ENCODE peak calls at places on chromosomes 6 and 20, in seven cellular contexts. One of them, this sample, is unnamed.

GRCh38 chr6:24910850-24911712 is 24.7 kb downstream of the RIPOR2 start:
- DNase-seq in astrocyte of the spinal cord: no peak
- DNase-seq in lower lobe of right lung: peak
- DNase-seq in A549: no peak
- DNase-seq in CD8-positive, alpha-beta T cell: peak
- DNase-seq in lower leg skin: peak
- DNase-seq in fibroblast of mammary gland: peak
- DNase-seq in this sample: peak

GRCh38 chr6:154179443-154179842 is 140.4 kb downstream of the OPRM1 start:
- DNase-seq in A549: no peak
- DNase-seq in CD8-positive, alpha-beta T cell: no peak
- DNase-seq in fibroblast of mammary gland: no peak
- DNase-seq in astrocyte of the spinal cord: no peak
- DNase-seq in lower leg skin: no peak
- DNase-seq in lower lobe of right lung: no peak
- DNase-seq in this sample: no peak

GRCh38 chr6:127384007-127384406 is 40.6 kb upstream of the ECHDC1 start:
- DNase-seq in CD8-positive, alpha-beta T cell: no peak
- DNase-seq in A549: no peak
- DNase-seq in lower leg skin: no peak
- DNase-seq in fibroblast of mammary gland: peak
- DNase-seq in astrocyte of the spinal cord: peak
- DNase-seq in lower lobe of right lung: no peak
- DNase-seq in this sample: no peak

GRCh38 chr20:5654557-5654956 is 95.6 kb upstream of the SHLD1 start:
- DNase-seq in CD8-positive, alpha-beta T cell: no peak
- DNase-seq in A549: peak
- DNase-seq in astrocyte of the spinal cord: peak
- DNase-seq in lower lobe of right lung: no peak
- DNase-seq in fibroblast of mammary gland: peak
- DNase-seq in lower leg skin: no peak
- DNase-seq in this sample: peak

GRCh38 chr6:121522265-121522664 is 86.8 kb downstream of the GJA1 start:
- DNase-seq in lower lobe of right lung: no peak
- DNase-seq in A549: peak
- DNase-seq in CD8-positive, alpha-beta T cell: no peak
- DNase-seq in fibroblast of mammary gland: peak
- DNase-seq in astrocyte of the spinal cord: peak
- DNase-seq in lower leg skin: no peak
- DNase-seq in this sample: no peak

GRCh38 chr6:143700684-143701342 is 23.0 kb downstream of the PHACTR2 start:
- DNase-seq in A549: no peak
- DNase-seq in fibroblast of mammary gland: peak
- DNase-seq in lower leg skin: no peak
- DNase-seq in lower lobe of right lung: no peak
- DNase-seq in CD8-positive, alpha-beta T cell: no peak
- DNase-seq in astrocyte of the spinal cord: peak
- DNase-seq in this sample: no peak

GRCh38 chr6:144036064-144036873 is 28.2 kb upstream of the PLAGL1 start:
- DNase-seq in lower leg skin: no peak
- DNase-seq in fibroblast of mammary gland: peak
- DNase-seq in CD8-positive, alpha-beta T cell: no peak
- DNase-seq in astrocyte of the spinal cord: peak
- DNase-seq in lower lobe of right lung: peak
- DNase-seq in A549: no peak
- DNase-seq in this sample: peak

GRCh38 chr6:89950446-89950845 is 56.2 kb downstream of the GJA10 start:
- DNase-seq in fibroblast of mammary gland: no peak
- DNase-seq in A549: no peak
- DNase-seq in lower lobe of right lung: no peak
- DNase-seq in CD8-positive, alpha-beta T cell: no peak
- DNase-seq in astrocyte of the spinal cord: no peak
- DNase-seq in lower leg skin: no peak
- DNase-seq in this sample: no peak

GRCh38 chr6:33206864-33207568 is 1.3 kb upstream of the RING1 start:
- DNase-seq in CD8-positive, alpha-beta T cell: no peak
- DNase-seq in lower leg skin: peak
- DNase-seq in A549: no peak
- DNase-seq in astrocyte of the spinal cord: peak
- DNase-seq in lower lobe of right lung: no peak
- DNase-seq in fibroblast of mammary gland: no peak
- DNase-seq in this sample: no peak

GRCh38 chr6:158232445-158233213 is 64.5 kb downstream of the GTF2H5 start:
- DNase-seq in lower lobe of right lung: peak
- DNase-seq in CD8-positive, alpha-beta T cell: peak
- DNase-seq in lower leg skin: peak
- DNase-seq in fibroblast of mammary gland: peak
- DNase-seq in astrocyte of the spinal cord: peak
- DNase-seq in A549: peak
- DNase-seq in this sample: peak

GRCh38 chr6:72182337-72183246 is 296.2 kb downstream of the RIMS1 start:
- DNase-seq in lower lobe of right lung: peak
- DNase-seq in astrocyte of the spinal cord: peak
- DNase-seq in lower leg skin: no peak
- DNase-seq in CD8-positive, alpha-beta T cell: no peak
- DNase-seq in A549: peak
- DNase-seq in fibroblast of mammary gland: peak
- DNase-seq in this sample: peak

GRCh38 chr6:41255638-41256246 is 27.6 kb downstream of the TREML4 start:
- DNase-seq in lower leg skin: no peak
- DNase-seq in CD8-positive, alpha-beta T cell: no peak
- DNase-seq in astrocyte of the spinal cord: no peak
- DNase-seq in fibroblast of mammary gland: no peak
- DNase-seq in A549: no peak
- DNase-seq in lower lobe of right lung: no peak
- DNase-seq in this sample: peak

GRCh38 chr20:52983726-52984450 is 11.7 kb downstream of the TSHZ2 start:
- DNase-seq in fibroblast of mammary gland: no peak
- DNase-seq in lower leg skin: no peak
- DNase-seq in CD8-positive, alpha-beta T cell: no peak
- DNase-seq in lower lobe of right lung: no peak
- DNase-seq in astrocyte of the spinal cord: no peak
- DNase-seq in A549: no peak
- DNase-seq in this sample: no peak

GRCh38 chr6:165638530-165638929 is 24.5 kb downstream of the PDE10A start:
- DNase-seq in CD8-positive, alpha-beta T cell: no peak
- DNase-seq in lower lobe of right lung: no peak
- DNase-seq in lower leg skin: no peak
- DNase-seq in astrocyte of the spinal cord: no peak
- DNase-seq in fibroblast of mammary gland: no peak
- DNase-seq in A549: no peak
- DNase-seq in this sample: no peak

GRCh38 chr6:158219229-158219628 is 51.1 kb downstream of the GTF2H5 start:
- DNase-seq in CD8-positive, alpha-beta T cell: no peak
- DNase-seq in astrocyte of the spinal cord: peak
- DNase-seq in A549: no peak
- DNase-seq in lower leg skin: no peak
- DNase-seq in fibroblast of mammary gland: peak
- DNase-seq in lower lobe of right lung: no peak
- DNase-seq in this sample: no peak

GRCh38 chr6:130526466-130526865 is 160.6 kb downstream of the TMEM200A start:
- DNase-seq in astrocyte of the spinal cord: no peak
- DNase-seq in A549: no peak
- DNase-seq in lower lobe of right lung: no peak
- DNase-seq in lower leg skin: no peak
- DNase-seq in CD8-positive, alpha-beta T cell: no peak
- DNase-seq in fibroblast of mammary gland: no peak
- DNase-seq in this sample: peak

GRCh38 chr6:32954983-32955802 is 2.3 kb upstream of the HLA-DMA start:
- DNase-seq in fibroblast of mammary gland: peak
- DNase-seq in lower lobe of right lung: no peak
- DNase-seq in CD8-positive, alpha-beta T cell: no peak
- DNase-seq in lower leg skin: no peak
- DNase-seq in A549: no peak
- DNase-seq in astrocyte of the spinal cord: peak
- DNase-seq in this sample: peak

GRCh38 chr6:34489229-34489805 is 23.4 kb downstream of the PACSIN1 start:
- DNase-seq in lower lobe of right lung: no peak
- DNase-seq in CD8-positive, alpha-beta T cell: no peak
- DNase-seq in astrocyte of the spinal cord: no peak
- DNase-seq in fibroblast of mammary gland: no peak
- DNase-seq in A549: no peak
- DNase-seq in lower leg skin: no peak
- DNase-seq in this sample: no peak

GRCh38 chr20:44429017-44429339 is 46.7 kb upstream of the TTPAL start:
- DNase-seq in CD8-positive, alpha-beta T cell: no peak
- DNase-seq in lower lobe of right lung: no peak
- DNase-seq in lower leg skin: no peak
- DNase-seq in fibroblast of mammary gland: no peak
- DNase-seq in A549: no peak
- DNase-seq in astrocyte of the spinal cord: no peak
- DNase-seq in this sample: no peak

GRCh38 chr20:1273366-1273765 is 7.3 kb downstream of the SNPH start:
- DNase-seq in fibroblast of mammary gland: no peak
- DNase-seq in CD8-positive, alpha-beta T cell: no peak
- DNase-seq in A549: no peak
- DNase-seq in lower leg skin: no peak
- DNase-seq in lower lobe of right lung: no peak
- DNase-seq in astrocyte of the spinal cord: no peak
- DNase-seq in this sample: no peak

GRCh38 chr6:5997420-5998093 is 9.2 kb downstream of the NRN1 start:
- DNase-seq in fibroblast of mammary gland: peak
- DNase-seq in lower leg skin: no peak
- DNase-seq in lower lobe of right lung: peak
- DNase-seq in astrocyte of the spinal cord: peak
- DNase-seq in CD8-positive, alpha-beta T cell: no peak
- DNase-seq in A549: no peak
- DNase-seq in this sample: peak
- H3K4me3 ChIP-seq in fibroblast of mammary gland: peak
- H3K4me3 ChIP-seq in lower leg skin: no peak
- H3K4me3 ChIP-seq in lower lobe of right lung: peak
- H3K4me3 ChIP-seq in astrocyte of the spinal cord: no peak
- H3K4me3 ChIP-seq in CD8-positive, alpha-beta T cell: peak
- H3K4me3 ChIP-seq in A549: no peak
- H3K4me3 ChIP-seq in this sample: peak

GRCh38 chr20:63323298-63323820 is 30.4 kb downstream of the COL20A1 start:
- DNase-seq in A549: no peak
- DNase-seq in lower lobe of right lung: no peak
- DNase-seq in CD8-positive, alpha-beta T cell: no peak
- DNase-seq in astrocyte of the spinal cord: no peak
- DNase-seq in fibroblast of mammary gland: no peak
- DNase-seq in lower leg skin: peak
- DNase-seq in this sample: no peak
- TF ChIP-seq CTCF in A549: no peak
- TF ChIP-seq CTCF in lower lobe of right lung: no peak
- TF ChIP-seq CTCF in CD8-positive, alpha-beta T cell: no peak
- TF ChIP-seq CTCF in astrocyte of the spinal cord: peak
- TF ChIP-seq CTCF in fibroblast of mammary gland: peak
- TF ChIP-seq CTCF in lower leg skin: no peak
- TF ChIP-seq CTCF in this sample: no peak

GRCh38 chr6:1603708-1604346 is 5.9 kb upstream of the FOXC1 start:
- DNase-seq in CD8-positive, alpha-beta T cell: no peak
- DNase-seq in lower lobe of right lung: no peak
- DNase-seq in A549: no peak
- DNase-seq in lower leg skin: no peak
- DNase-seq in astrocyte of the spinal cord: no peak
- DNase-seq in fibroblast of mammary gland: no peak
- DNase-seq in this sample: no peak

GRCh38 chr6:1602356-1602713 is 7.4 kb upstream of the FOXC1 start:
- DNase-seq in lower lobe of right lung: no peak
- DNase-seq in fibroblast of mammary gland: no peak
- DNase-seq in lower leg skin: no peak
- DNase-seq in A549: no peak
- DNase-seq in astrocyte of the spinal cord: no peak
- DNase-seq in CD8-positive, alpha-beta T cell: no peak
- DNase-seq in this sample: no peak

GRCh38 chr6:1604991-1605821 is 4.5 kb upstream of the FOXC1 start:
- DNase-seq in fibroblast of mammary gland: no peak
- DNase-seq in A549: no peak
- DNase-seq in lower leg skin: peak
- DNase-seq in astrocyte of the spinal cord: peak
- DNase-seq in CD8-positive, alpha-beta T cell: no peak
- DNase-seq in lower lobe of right lung: no peak
- DNase-seq in this sample: no peak

GRCh38 chr6:1605822-1606532 is 3.7 kb upstream of the FOXC1 start:
- DNase-seq in astrocyte of the spinal cord: peak
- DNase-seq in fibroblast of mammary gland: no peak
- DNase-seq in CD8-positive, alpha-beta T cell: no peak
- DNase-seq in A549: no peak
- DNase-seq in lower lobe of right lung: no peak
- DNase-seq in lower leg skin: peak
- DNase-seq in this sample: no peak

GRCh38 chr6:1604347-1604990 is 5.2 kb upstream of the FOXC1 start:
- DNase-seq in fibroblast of mammary gland: no peak
- DNase-seq in A549: no peak
- DNase-seq in lower leg skin: no peak
- DNase-seq in CD8-positive, alpha-beta T cell: peak
- DNase-seq in astrocyte of the spinal cord: peak
- DNase-seq in lower lobe of right lung: peak
- DNase-seq in this sample: peak
- H3K4me3 ChIP-seq in fibroblast of mammary gland: peak
- H3K4me3 ChIP-seq in A549: peak
- H3K4me3 ChIP-seq in lower leg skin: peak
- H3K4me3 ChIP-seq in CD8-positive, alpha-beta T cell: peak
- H3K4me3 ChIP-seq in astrocyte of the spinal cord: peak
- H3K4me3 ChIP-seq in lower lobe of right lung: peak
- H3K4me3 ChIP-seq in this sample: peak

DNA sequence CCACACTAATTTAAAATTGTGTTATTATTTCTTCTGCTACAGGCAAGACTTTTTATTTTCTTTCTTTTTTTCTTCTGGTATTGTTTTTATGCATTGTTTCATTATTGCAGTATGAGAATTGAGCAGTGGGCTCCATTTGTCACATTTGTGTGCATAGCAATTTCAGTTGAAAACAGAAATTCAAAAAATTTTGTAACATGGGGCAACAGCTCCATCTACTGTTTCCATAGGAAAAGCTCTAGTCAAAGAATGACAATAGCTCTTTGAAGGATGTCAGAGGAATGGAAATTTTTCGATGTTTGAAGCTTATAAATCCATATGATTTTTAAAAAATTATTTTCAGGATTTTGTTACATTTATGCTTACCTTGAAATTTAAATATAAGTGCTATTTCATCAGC is 194.7 kb downstream of the COL9A1 start:
- DNase-seq in fibroblast of mammary gland: peak
- DNase-seq in lower lobe of right lung: no peak
- DNase-seq in astrocyte of the spinal cord: peak
- DNase-seq in A549: peak
- DNase-seq in CD8-positive, alpha-beta T cell: no peak
- DNase-seq in lower leg skin: no peak
- DNase-seq in this sample: peak
- TF ChIP-seq CTCF in fibroblast of mammary gland: peak
- TF ChIP-seq CTCF in lower lobe of right lung: peak
- TF ChIP-seq CTCF in astrocyte of the spinal cord: peak
- TF ChIP-seq CTCF in A549: peak
- TF ChIP-seq CTCF in CD8-positive, alpha-beta T cell: peak
- TF ChIP-seq CTCF in lower leg skin: no peak
- TF ChIP-seq CTCF in this sample: peak

This sample was measured in GM12865.